ENCODE peak calls at places on chromosomes 2 and 18, in four cellular contexts. One of them, this sample, is unnamed.

GRCh38 chr18:10259934-10260333 is 194.5 kb upstream of the APCDD1 start:
- DNase-seq in A549: no peak
- DNase-seq in right lobe of liver: no peak
- DNase-seq in prostate gland: no peak
- DNase-seq in this sample: no peak

GRCh38 chr18:58896734-58897508 is 32.2 kb downstream of the ZNF532 start:
- DNase-seq in prostate gland: no peak
- DNase-seq in A549: no peak
- DNase-seq in right lobe of liver: no peak
- DNase-seq in this sample: no peak

GRCh38 chr2:85926931-85927527 is 38.2 kb upstream of the ST3GAL5 start:
- DNase-seq in prostate gland: no peak
- DNase-seq in right lobe of liver: no peak
- DNase-seq in A549: no peak
- DNase-seq in this sample: no peak

GRCh38 chr2:12948231-12948962 is 231.7 kb downstream of the TRIB2 start:
- DNase-seq in prostate gland: no peak
- DNase-seq in A549: no peak
- DNase-seq in right lobe of liver: no peak
- DNase-seq in this sample: no peak

GRCh38 chr2:64402876-64403275 is 51.1 kb upstream of the LGALSL start:
- DNase-seq in prostate gland: no peak
- DNase-seq in A549: no peak
- DNase-seq in right lobe of liver: no peak
- DNase-seq in this sample: no peak

GRCh38 chr18:24054130-24054529 is 39.6 kb downstream of the TTC39C start:
- DNase-seq in prostate gland: no peak
- DNase-seq in right lobe of liver: no peak
- DNase-seq in A549: no peak
- DNase-seq in this sample: no peak

GRCh38 chr2:172328103-172328835 is 99.1 kb upstream of the ITGA6 start:
- DNase-seq in prostate gland: no peak
- DNase-seq in A549: no peak
- DNase-seq in right lobe of liver: no peak
- DNase-seq in this sample: peak; percentile 17

GRCh38 chr18:21481739-21482138 is 118.8 kb downstream of the ESCO1 start:
- DNase-seq in A549: no peak
- DNase-seq in prostate gland: no peak
- DNase-seq in right lobe of liver: no peak
- DNase-seq in this sample: no peak

GRCh38 chr2:108958632-108959341 is 30.2 kb downstream of the EDAR start:
- DNase-seq in A549: no peak
- DNase-seq in right lobe of liver: no peak
- DNase-seq in prostate gland: no peak
- DNase-seq in this sample: no peak

GRCh38 chr2:197453123-197453913 is at the start of gene COQ10B:
- DNase-seq in A549: peak; percentile 93
- DNase-seq in right lobe of liver: peak; percentile 100
- DNase-seq in prostate gland: peak; percentile 100
- DNase-seq in this sample: peak; percentile 100

GRCh38 chr2:78887436-78887835 is 138.1 kb upstream of the REG3G start:
- DNase-seq in A549: no peak
- DNase-seq in prostate gland: no peak
- DNase-seq in right lobe of liver: no peak
- DNase-seq in this sample: no peak

GRCh38 chr2:12606472-12607000 is 110.2 kb upstream of the TRIB2 start:
- DNase-seq in prostate gland: no peak
- DNase-seq in right lobe of liver: no peak
- DNase-seq in A549: no peak
- DNase-seq in this sample: no peak

GRCh38 chr2:239328306-239329191 is 72.3 kb downstream of the HDAC4 start:
- DNase-seq in A549: no peak
- DNase-seq in prostate gland: no peak
- DNase-seq in right lobe of liver: peak; percentile 93
- DNase-seq in this sample: no peak

GRCh38 chr2:85811173-85811849 is 57.5 kb downstream of the ATOH8 start:
- DNase-seq in right lobe of liver: no peak
- DNase-seq in prostate gland: peak; percentile 69
- DNase-seq in A549: no peak
- DNase-seq in this sample: peak; percentile 93

GRCh38 chr2:54903736-54904554 is 146.3 kb downstream of the RTN4 start:
- DNase-seq in A549: peak; percentile 94
- DNase-seq in right lobe of liver: no peak
- DNase-seq in prostate gland: peak; percentile 22
- DNase-seq in this sample: no peak

GRCh38 chr2:205698556-205699282 is 16.4 kb downstream of the NRP2 start:
- DNase-seq in prostate gland: no peak
- DNase-seq in right lobe of liver: no peak
- DNase-seq in A549: no peak
- DNase-seq in this sample: no peak

GRCh38 chr2:120729410-120730052 is 6.1 kb upstream of the GLI2 start:
- DNase-seq in right lobe of liver: no peak
- DNase-seq in A549: peak; percentile 66
- DNase-seq in prostate gland: no peak
- DNase-seq in this sample: no peak

GRCh38 chr2:187541086-187542085 is 12.8 kb downstream of the TFPI start:
- DNase-seq in right lobe of liver: no peak
- DNase-seq in A549: no peak
- DNase-seq in prostate gland: no peak
- DNase-seq in this sample: peak; percentile 57

GRCh38 chr18:76354348-76354747 is 140.7 kb downstream of the ZNF516 start:
- DNase-seq in A549: no peak
- DNase-seq in prostate gland: no peak
- DNase-seq in right lobe of liver: no peak
- DNase-seq in this sample: no peak

GRCh38 chr2:127429291-127429690 is 11.1 kb downstream of the PROC start:
- DNase-seq in right lobe of liver: no peak
- DNase-seq in prostate gland: no peak
- DNase-seq in A549: no peak
- DNase-seq in this sample: peak; percentile 26

GRCh38 chr2:23622966-23623665 is 238.1 kb downstream of the KLHL29 start:
- DNase-seq in prostate gland: no peak
- DNase-seq in A549: no peak
- DNase-seq in right lobe of liver: peak; percentile 16
- DNase-seq in this sample: no peak

GRCh38 chr2:223100061-223100511 is 48.1 kb downstream of the KCNE4 start:
- DNase-seq in right lobe of liver: no peak
- DNase-seq in prostate gland: no peak
- DNase-seq in A549: no peak
- DNase-seq in this sample: no peak

GRCh38 chr18:58829263-58829662 is 35.4 kb upstream of the ZNF532 start:
- DNase-seq in prostate gland: no peak
- DNase-seq in A549: no peak
- DNase-seq in right lobe of liver: no peak
- DNase-seq in this sample: no peak

GRCh38 chr18:66560092-66560491 is 43.8 kb downstream of the CDH19 start:
- DNase-seq in right lobe of liver: no peak
- DNase-seq in A549: no peak
- DNase-seq in prostate gland: peak; percentile 8
- DNase-seq in this sample: no peak

GRCh38 chr18:1846640-1847039 is 724.7 kb downstream of the METTL4 start:
- DNase-seq in right lobe of liver: no peak
- DNase-seq in A549: no peak
- DNase-seq in prostate gland: no peak
- DNase-seq in this sample: no peak

GRCh38 chr2:149679286-149679685 is 91.7 kb upstream of the MMADHC start:
- DNase-seq in right lobe of liver: no peak
- DNase-seq in prostate gland: no peak
- DNase-seq in A549: no peak
- DNase-seq in this sample: no peak

GRCh38 chr2:237059155-237059875 is 26.4 kb upstream of the COPS8 start:
- DNase-seq in A549: no peak
- DNase-seq in right lobe of liver: no peak
- DNase-seq in prostate gland: no peak
- DNase-seq in this sample: no peak

GRCh38 chr18:37409870-37410269 is 155.7 kb downstream of the CELF4 start:
- DNase-seq in prostate gland: no peak
- DNase-seq in right lobe of liver: no peak
- DNase-seq in A549: no peak
- DNase-seq in this sample: no peak

GRCh38 chr2:219179601-219180465 is 1.8 kb downstream of the RETREG2 start:
- DNase-seq in prostate gland: no peak
- DNase-seq in A549: no peak
- DNase-seq in right lobe of liver: no peak
- DNase-seq in this sample: peak; percentile 83

GRCh38 chr18:49968649-49969309 is 155.4 kb upstream of the ACAA2 start:
- DNase-seq in A549: no peak
- DNase-seq in right lobe of liver: no peak
- DNase-seq in prostate gland: no peak
- DNase-seq in this sample: no peak

GRCh38 chr2:60998628-60999545 is 18.6 kb upstream of the PEX13 start:
- DNase-seq in right lobe of liver: no peak
- DNase-seq in prostate gland: no peak
- DNase-seq in A549: peak; percentile 46
- DNase-seq in this sample: no peak

GRCh38 chr18:67783215-67783946 is 266.9 kb upstream of the DSEL start:
- DNase-seq in A549: no peak
- DNase-seq in prostate gland: no peak
- DNase-seq in right lobe of liver: no peak
- DNase-seq in this sample: no peak

GRCh38 chr18:58527116-58528010 is 101.5 kb downstream of the ALPK2 start:
- DNase-seq in A549: peak; percentile 59
- DNase-seq in right lobe of liver: no peak
- DNase-seq in prostate gland: no peak
- DNase-seq in this sample: no peak

GRCh38 chr2:138421971-138422335 is 79.6 kb upstream of the SPOPL start:
- DNase-seq in A549: no peak
- DNase-seq in right lobe of liver: no peak
- DNase-seq in prostate gland: no peak
- DNase-seq in this sample: no peak

GRCh38 chr2:88199912-88200682 is 30.0 kb downstream of the THNSL2 start:
- DNase-seq in prostate gland: no peak
- DNase-seq in right lobe of liver: no peak
- DNase-seq in A549: no peak
- DNase-seq in this sample: no peak
- H3K4me3 ChIP-seq in prostate gland: no peak overlapping the region
- H3K4me3 ChIP-seq in right lobe of liver: no peak overlapping the region
- H3K4me3 ChIP-seq in A549: peak overlapping the region; percentile 14
- H3K4me3 ChIP-seq in this sample: no peak overlapping the region

GRCh38 chr2:100237770-100238169 is 84.5 kb downstream of the LONRF2 start:
- DNase-seq in A549: no peak
- DNase-seq in prostate gland: no peak
- DNase-seq in right lobe of liver: no peak
- DNase-seq in this sample: peak; percentile 42

GRCh38 chr2:100235581-100235980 is 86.7 kb downstream of the LONRF2 start:
- DNase-seq in A549: no peak
- DNase-seq in right lobe of liver: no peak
- DNase-seq in prostate gland: no peak
- DNase-seq in this sample: peak; percentile 39

GRCh38 chr2:100236166-100236565 is 86.1 kb downstream of the LONRF2 start:
- DNase-seq in prostate gland: no peak
- DNase-seq in right lobe of liver: no peak
- DNase-seq in A549: no peak
- DNase-seq in this sample: no peak

GRCh38 chr2:100238471-100238870 is 83.8 kb downstream of the LONRF2 start:
- DNase-seq in right lobe of liver: no peak
- DNase-seq in prostate gland: no peak
- DNase-seq in A549: no peak
- DNase-seq in this sample: no peak

GRCh38 chr2:100237046-100237615 is 85.2 kb downstream of the LONRF2 start:
- DNase-seq in prostate gland: no peak
- DNase-seq in A549: no peak
- DNase-seq in right lobe of liver: no peak
- DNase-seq in this sample: no peak
- TF ChIP-seq POLR2A in prostate gland: no peak
- TF ChIP-seq POLR2A in A549: no peak
- TF ChIP-seq POLR2A in right lobe of liver: no peak
- TF ChIP-seq POLR2A in this sample: no peak

DNA sequence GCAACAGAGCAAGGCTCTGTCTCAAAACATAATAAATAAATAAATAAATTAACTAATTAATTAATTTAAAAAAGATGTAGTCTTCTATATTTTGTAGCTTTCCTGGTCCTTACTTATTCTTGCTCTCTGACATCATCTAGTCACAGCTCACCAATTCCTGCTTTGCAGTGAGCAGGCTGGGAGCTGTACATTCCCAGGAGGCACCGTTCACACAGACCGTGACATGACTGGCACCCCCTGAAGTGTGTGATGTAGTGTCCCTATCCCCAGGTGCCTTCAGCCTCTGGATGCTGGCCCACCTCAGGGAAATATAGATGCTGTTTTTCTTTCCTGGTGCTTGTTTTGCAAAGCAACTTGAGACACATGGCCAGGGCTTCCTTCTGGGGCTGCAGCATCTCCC is 76.2 kb downstream of the RHOB start:
- DNase-seq in right lobe of liver: no peak
- DNase-seq in A549: no peak
- DNase-seq in prostate gland: no peak
- DNase-seq in this sample: no peak
- TF ChIP-seq CTCF in right lobe of liver: no peak
- TF ChIP-seq CTCF in A549: no peak
- TF ChIP-seq CTCF in prostate gland: no peak
- TF ChIP-seq CTCF in this sample: no peak

DNA sequence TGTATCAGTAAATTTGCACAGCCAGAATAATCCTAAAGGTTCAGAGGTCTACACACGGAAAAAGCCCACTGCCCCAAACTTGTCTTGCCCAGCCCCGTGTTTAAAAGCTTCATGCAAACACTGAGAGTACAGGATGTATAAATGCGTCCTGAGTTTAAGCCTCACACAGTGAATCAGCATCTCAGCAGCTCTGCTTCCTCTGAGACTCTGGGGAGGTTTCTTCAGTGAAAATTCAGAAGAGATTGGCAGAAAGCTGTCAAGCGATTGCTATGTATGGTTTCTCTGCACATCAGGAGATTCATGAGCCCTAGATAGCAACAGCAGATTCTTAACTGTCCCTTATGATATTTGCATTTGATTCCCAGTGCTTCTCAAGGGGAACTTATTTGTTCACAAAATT is 27.1 kb downstream of the CRACDL start:
- DNase-seq in A549: no peak
- DNase-seq in prostate gland: no peak
- DNase-seq in right lobe of liver: no peak
- DNase-seq in this sample: no peak
- H3K4me3 ChIP-seq in A549: no peak overlapping the region
- H3K4me3 ChIP-seq in prostate gland: no peak overlapping the region
- H3K4me3 ChIP-seq in right lobe of liver: no peak overlapping the region
- H3K4me3 ChIP-seq in this sample: no peak overlapping the region

This sample was measured in lower leg skin.